ENCODE peak calls at places on chromosomes 12 and 14, in four cellular contexts. F is cardiac muscle cell, Q is Ammon's horn, D is endothelial cell of umbilical vein. A is an unnamed sample.

GRCh38 chr14:76917759-76918175 is 91.6 kb downstream of the LRRC74A start:
- DNase-seq in Q (peak; percentile 65), F (no peak), D (no peak), A (no peak)

GRCh38 chr14:19729359-19729758 is 14.0 kb upstream of the OR4Q3 start:
- DNase-seq in F (no peak), Q (no peak), D (no peak), A (no peak)

GRCh38 chr12:123903301-123904065 is 69.1 kb downstream of the CCDC92 start:
- DNase-seq in D (no peak), Q (no peak), F (no peak), A (no peak)

GRCh38 chr14:76501156-76501555 is 125.2 kb downstream of the ESRRB start:
- DNase-seq in D (no peak), Q (no peak), F (no peak), A (no peak)

GRCh38 chr12:127964717-127965116 is 302.3 kb upstream of the TMEM132C start:
- DNase-seq in Q (no peak), D (no peak), F (no peak), A (no peak)

GRCh38 chr12:116257213-116257612 is 20.3 kb downstream of the MED13L start:
- DNase-seq in Q (no peak), F (peak; percentile 54), D (peak; percentile 42), A (no peak)

GRCh38 chr14:83632375-83632774 is 1897.6 kb upstream of the FLRT2 start:
- DNase-seq in F (no peak), D (no peak), Q (no peak), A (no peak)

GRCh38 chr12:121214171-121214777 is 4.3 kb downstream of the P2RX4 start:
- DNase-seq in F (peak; percentile 78), D (peak; percentile 29), Q (no peak), A (no peak)

GRCh38 chr14:75499084-75499875 is 23.0 kb upstream of the BATF start:
- DNase-seq in D (no peak), Q (no peak), F (no peak), A (no peak)

GRCh38 chr12:76410371-76410770 is 62.2 kb upstream of the BBS10 start:
- DNase-seq in D (no peak), F (no peak), Q (no peak), A (no peak)

GRCh38 chr12:12015073-12015685 is 55.6 kb upstream of the BCL2L14 start:
- DNase-seq in Q (no peak), D (no peak), F (no peak), A (no peak)

GRCh38 chr12:67827820-67828383 is 161.3 kb upstream of the IFNG-AS1 start:
- DNase-seq in F (peak; percentile 89), D (peak; percentile 67), Q (peak; percentile 21), A (peak; percentile 13)

GRCh38 chr12:68624933-68625332 is 14.2 kb downstream of the RAP1B start:
- DNase-seq in D (no peak), Q (no peak), F (no peak), A (no peak)

GRCh38 chr14:91401751-91402150 is 15.9 kb downstream of the CCDC88C start:
- DNase-seq in D (peak; percentile 53), F (no peak), Q (no peak), A (no peak)

GRCh38 chr14:90644882-90645281 is 171.3 kb downstream of the TTC7B start:
- DNase-seq in D (no peak), F (peak; percentile 93), Q (peak; percentile 62), A (no peak)

GRCh38 chr14:61076531-61076930 is 95.5 kb downstream of the SLC38A6 start:
- DNase-seq in Q (no peak), D (no peak), F (peak; percentile 58), A (no peak)

GRCh38 chr12:15741082-15741481 is 48.1 kb downstream of the EPS8 start:
- DNase-seq in Q (no peak), F (no peak), D (no peak), A (no peak)

GRCh38 chr12:119061208-119061796 is 80.0 kb downstream of the SRRM4 start:
- DNase-seq in F (peak; percentile 48), Q (peak; percentile 23), D (peak; percentile 16), A (peak; percentile 8)